ENCODE peak calls at places on chromosomes 1 and 21, in five cellular contexts. One of them, this sample, is unnamed.

GRCh38 chr1:157111396-157112165 is 12.0 kb upstream of the ETV3L start:
- DNase-seq in ELR: no peak
- DNase-seq in C1 segment of cervical spinal cord: no peak
- DNase-seq in GF-D8: no peak
- DNase-seq in kidney epithelial cell: no peak
- DNase-seq in this sample: no peak

GRCh38 chr1:30194046-30194619 is 529.3 kb downstream of the MATN1 start:
- DNase-seq in GF-D8: no peak
- DNase-seq in C1 segment of cervical spinal cord: no peak
- DNase-seq in ELR: no peak
- DNase-seq in kidney epithelial cell: no peak
- DNase-seq in this sample: no peak

GRCh38 chr1:210239295-210240155 is 6.9 kb downstream of the SERTAD4 start:
- DNase-seq in ELR: peak
- DNase-seq in C1 segment of cervical spinal cord: no peak
- DNase-seq in kidney epithelial cell: no peak
- DNase-seq in GF-D8: no peak
- DNase-seq in this sample: peak

GRCh38 chr1:233406994-233407631 is 79.6 kb downstream of the MAP3K21 start:
- DNase-seq in ELR: no peak
- DNase-seq in C1 segment of cervical spinal cord: no peak
- DNase-seq in GF-D8: no peak
- DNase-seq in kidney epithelial cell: no peak
- DNase-seq in this sample: no peak

GRCh38 chr21:41578708-41579107 is 70.8 kb upstream of the TMPRSS2 start:
- DNase-seq in kidney epithelial cell: no peak
- DNase-seq in C1 segment of cervical spinal cord: no peak
- DNase-seq in GF-D8: no peak
- DNase-seq in ELR: no peak
- DNase-seq in this sample: no peak

GRCh38 chr1:11701551-11701961 is 10.0 kb downstream of the DRAXIN start:
- DNase-seq in kidney epithelial cell: no peak
- DNase-seq in C1 segment of cervical spinal cord: no peak
- DNase-seq in GF-D8: no peak
- DNase-seq in ELR: no peak
- DNase-seq in this sample: no peak

GRCh38 chr1:36203554-36204346 is 20.5 kb upstream of the THRAP3 start:
- DNase-seq in GF-D8: no peak
- DNase-seq in C1 segment of cervical spinal cord: no peak
- DNase-seq in kidney epithelial cell: no peak
- DNase-seq in ELR: no peak
- DNase-seq in this sample: peak

GRCh38 chr1:71857862-71858261 is 424.5 kb downstream of the NEGR1 start:
- DNase-seq in ELR: no peak
- DNase-seq in GF-D8: no peak
- DNase-seq in kidney epithelial cell: no peak
- DNase-seq in C1 segment of cervical spinal cord: no peak
- DNase-seq in this sample: no peak

GRCh38 chr1:12220890-12221289 is 8.9 kb upstream of the VPS13D start:
- DNase-seq in GF-D8: no peak
- DNase-seq in ELR: no peak
- DNase-seq in kidney epithelial cell: no peak
- DNase-seq in C1 segment of cervical spinal cord: no peak
- DNase-seq in this sample: no peak

This sample was measured in brain microvascular endothelial cell.